ENCODE peak calls at places on chromosome 1, in four cellular contexts. G is mammary epithelial cell, M is K562, U is endothelial cell of umbilical vein. C is an unnamed sample.
A peak's percentile ranks its signal among the peaks of the same experiment; 100 is the strongest.

GRCh38 chr1:58573705-58574591 is 3.1 kb downstream of the TACSTD2 start:
- DNase-seq in U (peak; percentile 68), M (no peak), G (peak; percentile 92), C (no peak)

GRCh38 chr1:156194300-156194652 is 372 bp downstream of the SLC25A44 start:
- DNase-seq in U (no peak), M (no peak), G (no peak), C (no peak)

GRCh38 chr1:156422602-156423091 is 53.6 kb downstream of the RHBG start:
- DNase-seq in U (no peak), M (peak; percentile 40), G (peak; percentile 48), C (no peak)

GRCh38 chr1:32101233-32101681 is 6.6 kb upstream of the KPNA6 start:
- DNase-seq in U (no peak), M (peak; percentile 51), G (no peak), C (peak; percentile 58)

GRCh38 chr1:4047666-4048065 is 147.6 kb upstream of the C1orf174 start:
- DNase-seq in G (no peak), U (no peak), M (no peak), C (no peak)

GRCh38 chr1:20302093-20302471 is 11.4 kb downstream of the VWA5B1 start:
- DNase-seq in G (peak; percentile 40), U (no peak), M (no peak), C (peak; percentile 74)

GRCh38 chr1:232473319-232473718 is 156.6 kb downstream of the SIPA1L2 start:
- DNase-seq in U (no peak), M (no peak), G (no peak), C (peak; percentile 79)

GRCh38 chr1:182527680-182528079 is 61.4 kb downstream of the RNASEL start:
- DNase-seq in U (no peak), M (no peak), G (no peak), C (no peak)

GRCh38 chr1:58585591-58586151 is 8.6 kb upstream of the TACSTD2 start:
- DNase-seq in U (peak; percentile 71), M (no peak), G (peak; percentile 57), C (peak; percentile 54)

GRCh38 chr1:3945916-3946840 is 46.1 kb upstream of the C1orf174 start:
- DNase-seq in G (no peak), U (no peak), M (no peak), C (no peak)

GRCh38 chr1:113401728-113402127 is 11.4 kb downstream of the MAGI3 start:
- DNase-seq in G (no peak), U (no peak), M (no peak), C (no peak)

GRCh38 chr1:117093091-117093534 is 28.4 kb downstream of the TRIM45 start:
- DNase-seq in M (peak; percentile 83), U (peak; percentile 96), G (peak; percentile 88), C (peak; percentile 100)

GRCh38 chr1:243325305-243325890 is 69.6 kb downstream of the SDCCAG8 start:
- DNase-seq in M (peak; percentile 75), G (peak; percentile 25), U (peak; percentile 79), C (peak; percentile 36)

GRCh38 chr1:207021876-207022596 is 10.5 kb downstream of the C1orf116 start:
- DNase-seq in G (no peak), U (no peak), M (no peak), C (no peak)

GRCh38 chr1:119367332-119368124 is 1.1 kb upstream of the HAO2 start:
- DNase-seq in G (peak; percentile 57), M (peak; percentile 27), U (peak; percentile 33), C (peak; percentile 23)

GRCh38 chr1:63321788-63322247 is 549 bp upstream of the FOXD3 start:
- DNase-seq in M (no peak), U (no peak), G (no peak), C (no peak)

GRCh38 chr1:3285341-3285740 is 169.1 kb upstream of the ARHGEF16 start:
- DNase-seq in M (no peak), G (no peak), U (no peak), C (no peak)

GRCh38 chr1:12546771-12547585 is 71.0 kb downstream of the DHRS3 start:
- DNase-seq in M (no peak), U (no peak), G (no peak), C (no peak)

GRCh38 chr1:67201891-67202290 is 35.6 kb downstream of the IL23R start:
- DNase-seq in M (no peak), G (peak; percentile 12), U (no peak), C (peak; percentile 62)

GRCh38 chr1:198153103-198153502 is 3.7 kb upstream of the NEK7 start:
- DNase-seq in G (no peak), M (no peak), U (peak; percentile 90), C (peak; percentile 99)

GRCh38 chr1:95916616-95917015 is 682.6 kb downstream of the RWDD3 start:
- DNase-seq in U (peak; percentile 46), M (no peak), G (no peak), C (peak; percentile 5)

GRCh38 chr1:154803203-154803920 is 66.7 kb downstream of the KCNN3 start:
- DNase-seq in G (no peak), U (no peak), M (no peak), C (no peak)

GRCh38 chr1:64499011-64499410 is 29.1 kb downstream of the CACHD1 start:
- DNase-seq in U (no peak), G (no peak), M (no peak), C (no peak)

GRCh38 chr1:40740039-40740991 is 43.3 kb upstream of the KCNQ4 start:
- DNase-seq in M (no peak), G (no peak), U (no peak), C (no peak)

GRCh38 chr1:168467452-168467851 is 76.3 kb downstream of the XCL2 start:
- DNase-seq in G (no peak), U (no peak), M (no peak), C (peak; percentile 33)

GRCh38 chr1:1291023-1291528 is 10.8 kb downstream of the SCNN1D start:
- DNase-seq in U (no peak), G (no peak), M (peak; percentile 65), C (no peak)

GRCh38 chr1:75444220-75444619 is 166.7 kb downstream of the SLC44A5 start:
- DNase-seq in G (no peak), U (no peak), M (no peak), C (no peak)

GRCh38 chr1:204081156-204081790 is 8.4 kb downstream of the SOX13 start:
- DNase-seq in U (no peak), M (no peak), G (no peak), C (no peak)
- H4K20me1 ChIP-seq in U (no peaks in the 10 kb centered on the region), M (peaks cover 6% of the 10 kb centered on the region), G (no peaks in the 10 kb centered on the region), C (peaks cover 10% of the 10 kb centered on the region)

GRCh38 chr1:223557125-223557465 is 108.4 kb downstream of the CAPN8 start:
- DNase-seq in M (no peak), U (no peak), G (no peak), C (no peak)
- H3K79me2 ChIP-seq in M (no peaks in the 10 kb centered on the region), U (no peaks in the 10 kb centered on the region), G (no peaks in the 10 kb centered on the region), C (no peaks in the 10 kb centered on the region)

GRCh38 chr1:51576085-51576444 is 40.8 kb upstream of the OSBPL9 start:
- DNase-seq in U (no peak), G (no peak), M (no peak), C (no peak)
- H4K20me1 ChIP-seq in U (no peaks in the 10 kb centered on the region), G (no peaks in the 10 kb centered on the region), M (no peaks in the 10 kb centered on the region), C (no peaks in the 10 kb centered on the region)

GRCh38 chr1:233631810-233632375 is 18.0 kb downstream of the KCNK1 start:
- DNase-seq in G (no peak), M (no peak), U (no peak), C (no peak)

GRCh38 chr1:233632436-233632835 is 18.5 kb downstream of the KCNK1 start:
- DNase-seq in U (no peak), M (no peak), G (no peak), C (no peak)

GRCh38 chr1:233627376-233627775 is 13.5 kb downstream of the KCNK1 start:
- DNase-seq in M (no peak), U (no peak), G (peak; percentile 22), C (no peak)

GRCh38 chr1:233627823-233628222 is 13.9 kb downstream of the KCNK1 start:
- DNase-seq in U (no peak), M (no peak), G (peak; percentile 43), C (no peak)

DNA sequence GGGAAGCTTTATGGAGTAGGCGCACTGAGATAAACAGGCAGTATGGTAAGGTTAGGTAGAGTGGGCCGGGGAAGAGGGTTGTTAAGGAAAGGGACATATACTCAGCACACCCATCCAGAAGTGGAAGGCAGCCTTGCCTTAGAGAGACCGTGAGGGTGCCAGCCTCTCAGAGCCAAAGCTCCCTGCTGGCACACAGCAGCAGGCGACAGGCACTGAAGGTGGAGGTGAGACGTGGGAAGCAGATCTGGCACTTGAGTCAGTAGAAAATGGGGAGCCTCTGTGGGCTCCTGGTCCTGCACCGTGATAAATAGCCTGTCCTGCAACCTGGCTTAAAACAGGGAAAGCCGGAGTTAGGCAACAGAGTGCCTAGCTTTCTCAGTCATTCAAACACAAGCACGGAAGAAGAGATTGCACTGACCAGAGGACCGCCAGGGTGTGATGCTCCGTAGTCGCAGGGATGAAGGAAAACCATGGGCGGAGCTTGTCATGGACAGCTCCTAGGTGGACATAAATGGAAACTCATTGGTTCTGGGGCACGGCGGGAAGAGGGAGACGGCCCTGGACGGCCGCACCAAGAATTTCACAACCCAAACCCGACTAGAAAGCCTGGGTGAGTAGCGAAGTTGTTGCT is 15.5 kb downstream of the KCNK1 start:
- DNase-seq in M (no peak), U (no peak), G (no peak), C (no peak)
- H3K79me2 ChIP-seq in M (peaks cover 25% of the 10 kb centered on the region), U (no peaks in the 10 kb centered on the region), G (peaks cover 59% of the 10 kb centered on the region), C (no peaks in the 10 kb centered on the region)

DNA sequence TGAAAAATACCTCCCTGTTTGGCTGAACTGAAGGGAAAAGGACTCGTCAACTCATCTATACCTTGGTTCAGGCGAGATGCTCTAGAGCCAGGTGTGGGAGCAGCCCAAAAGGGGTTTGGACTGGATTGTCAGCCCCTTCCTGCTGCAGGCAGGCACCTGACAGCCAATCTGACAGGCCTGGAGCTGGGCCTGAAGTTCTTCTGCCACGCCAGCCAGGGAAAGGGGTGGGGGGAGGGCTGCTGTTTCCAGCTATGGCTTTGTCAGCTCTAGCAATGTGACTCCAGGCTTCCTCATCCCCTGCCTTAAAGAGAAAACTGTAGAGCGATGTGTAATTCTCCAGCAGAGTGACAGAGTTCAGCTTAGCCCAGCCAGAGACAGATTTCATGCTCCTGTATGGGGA is 30.4 kb downstream of the WNT4 start:
- DNase-seq in U (no peak), M (no peak), G (no peak), C (no peak)
- H4K20me1 ChIP-seq in U (peaks cover 3% of the 10 kb centered on the region), M (peaks cover 14% of the 10 kb centered on the region), G (no peaks in the 10 kb centered on the region), C (peaks cover 96% of the 10 kb centered on the region)